ENCODE peak calls at places on chromosomes 12 and 14, in six cellular contexts. H, E, Q, D, Y and X are unnamed samples.

GRCh38 chr12:67048371-67048770 is 220.8 kb upstream of the CAND1 start:
- DNase-seq in Y (no peak), H (no peak), Q (no peak), E (no peak), D (no peak), X (no peak)

GRCh38 chr12:85872497-85873091 is 1.5 kb upstream of the NTS start:
- DNase-seq in H (peak), Y (no peak), Q (peak), D (peak), E (no peak), X (peak)

GRCh38 chr12:83016226-83016835 is 329.6 kb downstream of the TMTC2 start:
- DNase-seq in D (peak), Y (peak), Q (peak), E (no peak), H (peak), X (peak)

GRCh38 chr14:77024171-77024627 is 4.3 kb downstream of the IRF2BPL start:
- DNase-seq in H (no peak), Y (peak), Q (peak), D (no peak), E (no peak), X (no peak)

GRCh38 chr12:97837401-97837800 is 374.8 kb downstream of the RMST start:
- DNase-seq in Q (no peak), Y (no peak), E (no peak), H (no peak), D (no peak), X (peak)

GRCh38 chr12:32947203-32947795 is 50.7 kb upstream of the PKP2 start:
- DNase-seq in D (no peak), H (peak), Q (peak), E (no peak), Y (no peak), X (peak)

GRCh38 chr12:70657621-70658286 is 20.5 kb upstream of the PTPRB start:
- DNase-seq in E (no peak), H (no peak), D (no peak), Y (no peak), Q (no peak), X (no peak)

GRCh38 chr14:60977848-60978247 is 3.0 kb downstream of the TRMT5 start:
- DNase-seq in E (no peak), H (no peak), Y (no peak), Q (no peak), D (peak), X (no peak)

GRCh38 chr12:27970391-27970980 is 2.0 kb downstream of the PTHLH start:
- DNase-seq in Y (no peak), E (no peak), H (no peak), Q (no peak), D (peak), X (no peak)

GRCh38 chr12:104448475-104448874 is 8.3 kb upstream of the CHST11 start:
- DNase-seq in Y (no peak), D (peak), H (no peak), E (no peak), Q (no peak), X (no peak)

GRCh38 chr12:77102691-77103090 is 37.3 kb upstream of the E2F7 start:
- DNase-seq in E (no peak), Q (no peak), Y (no peak), H (no peak), D (peak), X (no peak)

GRCh38 chr12:11923067-11923466 is 147.7 kb upstream of the BCL2L14 start:
- DNase-seq in Q (no peak), D (no peak), H (no peak), E (no peak), Y (no peak), X (no peak)

GRCh38 chr14:65637780-65638179 is 225.2 kb downstream of the FUT8 start:
- DNase-seq in H (no peak), Q (no peak), Y (no peak), E (peak), D (no peak), X (peak)

GRCh38 chr12:111434049-111434448 is 28.3 kb downstream of the SH2B3 start:
- DNase-seq in Q (no peak), Y (no peak), D (no peak), H (no peak), E (no peak), X (no peak)
- TF ChIP-seq MYC in Q (no peak), Y (no peak), D (no peak), H (no peak), E (no peak), X (no peak)

GRCh38 chr12:18422849-18423248 is 161.5 kb downstream of the PIK3C2G start:
- DNase-seq in D (no peak), Q (no peak), Y (no peak), E (no peak), H (no peak), X (no peak)

GRCh38 chr12:18428416-18428815 is 167.1 kb downstream of the PIK3C2G start:
- DNase-seq in Y (no peak), D (no peak), H (no peak), Q (no peak), E (no peak), X (no peak)

GRCh38 chr12:18421840-18422239 is 160.5 kb downstream of the PIK3C2G start:
- DNase-seq in E (no peak), H (no peak), Q (no peak), D (no peak), Y (no peak), X (no peak)

GRCh38 chr12:18427520-18427919 is 166.2 kb downstream of the PIK3C2G start:
- DNase-seq in Y (no peak), H (no peak), D (no peak), Q (no peak), E (no peak), X (no peak)

DNA sequence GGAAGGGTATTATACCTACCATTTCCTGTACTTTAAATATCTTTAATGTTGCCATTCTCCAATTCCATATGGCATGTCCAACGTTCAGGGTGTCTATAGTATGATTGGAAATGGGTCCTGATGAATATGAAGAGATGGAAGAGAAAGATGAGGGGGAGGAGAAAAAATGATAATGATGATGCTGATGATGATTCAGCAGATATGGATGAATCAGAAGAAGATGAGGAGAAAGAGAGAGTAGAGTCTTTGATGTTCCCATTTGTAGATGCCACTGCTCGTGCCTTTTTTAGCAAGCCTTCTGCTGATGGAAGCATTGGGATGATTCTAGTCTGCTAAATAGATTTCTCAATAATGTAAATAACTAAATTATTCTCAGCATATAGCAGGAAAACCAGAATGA is 163.5 kb downstream of the PIK3C2G start:
- DNase-seq in E (no peak), D (no peak), H (no peak), Y (no peak), Q (no peak), X (no peak)
- TF ChIP-seq MYC in E (no peak), D (no peak), H (no peak), Y (no peak), Q (no peak), X (no peak)

GRCh38 chr12:112182499-112182898 is 57.1 kb downstream of the TRAFD1 start:
- DNase-seq in Q (no peak), D (no peak), E (no peak), H (no peak), Y (no peak), X (no peak)
- TF ChIP-seq MYC in Q (no peak), D (no peak), E (no peak), H (no peak), Y (no peak), X (no peak)

DNA sequence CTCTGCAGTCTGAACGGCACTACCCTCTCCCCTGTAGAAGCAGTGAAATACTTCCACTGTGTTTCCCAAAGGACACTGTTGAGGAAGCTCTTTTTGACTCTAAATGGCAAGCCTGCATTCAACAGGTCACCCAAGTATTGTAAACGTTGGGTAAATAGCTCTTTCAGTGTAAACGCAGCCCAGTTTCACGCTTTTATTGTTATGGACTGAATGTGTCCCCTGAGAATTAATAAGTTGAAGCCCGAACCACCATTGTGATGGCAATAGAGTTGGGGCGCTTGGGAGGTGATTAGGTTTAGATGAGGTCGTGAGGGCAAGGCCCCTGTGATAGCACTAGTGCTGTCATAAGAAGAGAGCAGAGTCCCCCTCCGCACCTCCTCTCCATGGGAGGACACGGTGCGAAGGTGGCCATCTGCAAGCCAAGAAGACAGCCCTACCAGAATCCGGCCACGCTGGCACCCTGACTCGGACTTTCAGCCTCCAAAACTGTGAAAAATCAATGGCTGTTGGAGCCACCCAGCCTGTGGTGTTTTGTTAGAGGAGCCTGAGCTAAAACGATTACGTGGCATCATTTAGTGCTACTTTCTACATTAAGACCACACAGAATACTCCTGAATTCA is 1.1 kb downstream of the SERPINA10 start:
- DNase-seq in E (no peak), Y (no peak), H (no peak), D (no peak), Q (peak), X (no peak)
- TF ChIP-seq MYC in E (no peak), Y (no peak), H (no peak), D (no peak), Q (peak), X (no peak)

GRCh38 chr14:57293851-57294837 is 25.4 kb downstream of the AP5M1 start:
- DNase-seq in Y (no peak), Q (no peak), E (no peak), D (peak), H (no peak), X (no peak)
- TF ChIP-seq MYC in Y (no peak), Q (no peak), E (no peak), D (no peak), H (no peak), X (no peak)

GRCh38 chr14:75257241-75257640 is 21.4 kb upstream of the FOS start:
- DNase-seq in E (no peak), D (peak), H (no peak), Q (no peak), Y (no peak), X (no peak)
- TF ChIP-seq MYC in E (no peak), D (peak), H (no peak), Q (no peak), Y (no peak), X (no peak)